ENCODE peak calls at places on chromosomes 7 and 10, in five cellular contexts. One of them, this sample, is unnamed.

GRCh38 chr10:36602374-36602773 is 523.0 kb upstream of the ANKRD30A start:
- DNase-seq in AG09309: peak; percentile 34
- DNase-seq in transverse colon: no peak
- DNase-seq in lung: no peak
- DNase-seq in uterus: no peak
- DNase-seq in this sample: no peak

GRCh38 chr10:84267503-84268126 is 22.8 kb downstream of the RGR start:
- DNase-seq in uterus: no peak
- DNase-seq in transverse colon: peak; percentile 74
- DNase-seq in lung: no peak
- DNase-seq in AG09309: peak; percentile 11
- DNase-seq in this sample: no peak

GRCh38 chr7:106070201-106070551 is 41.9 kb downstream of the SYPL1 start:
- DNase-seq in AG09309: no peak
- DNase-seq in lung: peak; percentile 75
- DNase-seq in uterus: peak; percentile 17
- DNase-seq in transverse colon: no peak
- DNase-seq in this sample: no peak

GRCh38 chr7:45646207-45646821 is 72.1 kb downstream of the ADCY1 start:
- DNase-seq in uterus: no peak
- DNase-seq in lung: peak; percentile 23
- DNase-seq in transverse colon: no peak
- DNase-seq in AG09309: no peak
- DNase-seq in this sample: peak; percentile 64

GRCh38 chr10:132447446-132448247 is 50.6 kb downstream of the PWWP2B start:
- DNase-seq in AG09309: peak; percentile 67
- DNase-seq in transverse colon: peak; percentile 67
- DNase-seq in lung: no peak
- DNase-seq in uterus: no peak
- DNase-seq in this sample: no peak

GRCh38 chr10:69749180-69750010 is 52.3 kb upstream of the COL13A1 start:
- DNase-seq in transverse colon: no peak
- DNase-seq in lung: no peak
- DNase-seq in AG09309: no peak
- DNase-seq in uterus: no peak
- DNase-seq in this sample: no peak

GRCh38 chr7:157671358-157672255 is 334.8 kb downstream of the DNAJB6 start:
- DNase-seq in AG09309: no peak
- DNase-seq in transverse colon: no peak
- DNase-seq in lung: no peak
- DNase-seq in uterus: no peak
- DNase-seq in this sample: peak; percentile 65

GRCh38 chr10:100327007-100327700 is 2.9 kb downstream of the PKD2L1 start:
- DNase-seq in transverse colon: peak; percentile 23
- DNase-seq in lung: no peak
- DNase-seq in uterus: no peak
- DNase-seq in AG09309: no peak
- DNase-seq in this sample: no peak

GRCh38 chr10:62116896-62117295 is 151.7 kb downstream of the RTKN2 start:
- DNase-seq in uterus: no peak
- DNase-seq in AG09309: no peak
- DNase-seq in transverse colon: no peak
- DNase-seq in lung: peak; percentile 9
- DNase-seq in this sample: no peak

GRCh38 chr10:70885485-70885884 is 2.9 kb downstream of the PCBD1 start:
- DNase-seq in transverse colon: no peak
- DNase-seq in lung: no peak
- DNase-seq in AG09309: no peak
- DNase-seq in uterus: peak; percentile 30
- DNase-seq in this sample: no peak

GRCh38 chr10:95517536-95518454 is 43.4 kb downstream of the SORBS1 start:
- DNase-seq in uterus: no peak
- DNase-seq in transverse colon: no peak
- DNase-seq in lung: no peak
- DNase-seq in AG09309: no peak
- DNase-seq in this sample: no peak

GRCh38 chr7:55485501-55486171 is 86.7 kb downstream of the VOPP1 start:
- DNase-seq in lung: no peak
- DNase-seq in uterus: no peak
- DNase-seq in AG09309: no peak
- DNase-seq in transverse colon: no peak
- DNase-seq in this sample: no peak

GRCh38 chr7:22156205-22156604 is 200.7 kb downstream of the RAPGEF5 start:
- DNase-seq in uterus: no peak
- DNase-seq in lung: no peak
- DNase-seq in transverse colon: no peak
- DNase-seq in AG09309: peak; percentile 23
- DNase-seq in this sample: no peak

GRCh38 chr7:23470290-23471089 is at the start of gene IGF2BP3:
- DNase-seq in AG09309: no peak
- DNase-seq in uterus: no peak
- DNase-seq in lung: no peak
- DNase-seq in transverse colon: peak; percentile 24
- DNase-seq in this sample: peak; percentile 89

GRCh38 chr7:1316086-1316485 is 83.4 kb downstream of the UNCX start:
- DNase-seq in lung: no peak
- DNase-seq in AG09309: no peak
- DNase-seq in uterus: no peak
- DNase-seq in transverse colon: no peak
- DNase-seq in this sample: no peak

GRCh38 chr10:93751074-93751572 is 6.6 kb upstream of the LGI1 start:
- DNase-seq in uterus: no peak
- DNase-seq in transverse colon: no peak
- DNase-seq in lung: no peak
- DNase-seq in AG09309: no peak
- DNase-seq in this sample: no peak

GRCh38 chr10:33661580-33662269 is 327.3 kb upstream of the NRP1 start:
- DNase-seq in uterus: peak; percentile 28
- DNase-seq in lung: peak; percentile 61
- DNase-seq in transverse colon: peak; percentile 29
- DNase-seq in AG09309: peak; percentile 80
- DNase-seq in this sample: no peak

GRCh38 chr10:88281592-88282268 is 301.4 kb downstream of the RNLS start:
- DNase-seq in transverse colon: no peak
- DNase-seq in lung: no peak
- DNase-seq in AG09309: peak; percentile 59
- DNase-seq in uterus: no peak
- DNase-seq in this sample: no peak

GRCh38 chr10:6083523-6084475 is 5.0 kb upstream of the RBM17 start:
- DNase-seq in transverse colon: no peak
- DNase-seq in AG09309: no peak
- DNase-seq in lung: no peak
- DNase-seq in uterus: no peak
- DNase-seq in this sample: no peak

GRCh38 chr10:112143420-112143819 is 40.1 kb downstream of the GPAM start:
- DNase-seq in transverse colon: no peak
- DNase-seq in uterus: no peak
- DNase-seq in lung: no peak
- DNase-seq in AG09309: no peak
- DNase-seq in this sample: no peak

GRCh38 chr10:94349327-94349726 is 13.4 kb downstream of the NOC3L start:
- DNase-seq in AG09309: no peak
- DNase-seq in lung: no peak
- DNase-seq in transverse colon: no peak
- DNase-seq in uterus: no peak
- DNase-seq in this sample: no peak

GRCh38 chr10:70135684-70136083 is 3.1 kb upstream of the AIFM2 start:
- DNase-seq in lung: no peak
- DNase-seq in transverse colon: no peak
- DNase-seq in uterus: no peak
- DNase-seq in AG09309: no peak
- DNase-seq in this sample: no peak

GRCh38 chr7:139035588-139036353 is at the start of gene ZC3HAV1L:
- DNase-seq in lung: peak; percentile 46
- DNase-seq in transverse colon: peak; percentile 46
- DNase-seq in uterus: peak; percentile 53
- DNase-seq in AG09309: no peak
- DNase-seq in this sample: no peak

GRCh38 chr7:12494354-12495024 is 76.0 kb upstream of the SCIN start:
- DNase-seq in AG09309: no peak
- DNase-seq in uterus: no peak
- DNase-seq in transverse colon: no peak
- DNase-seq in lung: no peak
- DNase-seq in this sample: no peak
- TF ChIP-seq CTCF in AG09309: no peak
- TF ChIP-seq CTCF in uterus: no peak
- TF ChIP-seq CTCF in transverse colon: no peak
- TF ChIP-seq CTCF in lung: no peak
- TF ChIP-seq CTCF in this sample: no peak

DNA sequence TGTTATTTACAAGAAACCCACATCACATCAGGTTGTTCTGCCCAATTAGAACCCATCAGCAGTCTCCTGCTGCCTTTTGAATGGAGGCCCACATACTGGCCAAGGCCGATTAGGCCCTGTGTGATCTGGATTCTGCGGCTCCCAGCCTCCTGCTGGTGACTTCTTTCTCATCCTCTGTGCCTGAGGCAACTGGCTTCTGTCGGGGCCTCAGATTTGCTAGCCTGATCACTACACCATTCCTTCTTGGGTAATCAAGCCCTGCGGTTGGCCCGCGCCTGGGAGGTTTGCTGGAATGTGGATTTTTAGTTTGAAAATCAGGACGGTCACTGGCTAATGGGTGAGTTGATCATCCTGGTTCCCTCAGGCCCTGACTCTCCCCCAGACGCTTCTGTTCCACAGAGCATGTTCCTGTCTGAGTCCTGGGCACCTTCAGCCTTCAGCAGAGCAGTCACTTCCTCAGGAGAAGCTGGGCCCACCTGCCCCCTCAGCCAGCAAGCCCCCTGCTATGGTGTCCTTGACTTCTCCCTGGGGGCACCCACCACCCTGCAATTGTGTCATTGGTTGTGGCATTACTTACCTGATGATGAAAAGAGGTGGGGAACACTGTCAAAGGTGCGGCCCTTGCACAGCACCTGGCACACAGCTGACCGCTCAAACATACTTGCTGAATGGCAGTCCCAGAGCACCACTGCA is 207.6 kb downstream of the PHTF2 start:
- DNase-seq in uterus: no peak
- DNase-seq in transverse colon: no peak
- DNase-seq in AG09309: no peak
- DNase-seq in lung: no peak
- DNase-seq in this sample: no peak
- TF ChIP-seq CTCF in uterus: no peak
- TF ChIP-seq CTCF in transverse colon: no peak
- TF ChIP-seq CTCF in AG09309: no peak
- TF ChIP-seq CTCF in lung: no peak
- TF ChIP-seq CTCF in this sample: no peak

GRCh38 chr10:127392351-127393235 is 156.5 kb upstream of the NPS start:
- DNase-seq in transverse colon: no peak
- DNase-seq in uterus: no peak
- DNase-seq in AG09309: no peak
- DNase-seq in lung: no peak
- DNase-seq in this sample: no peak
- TF ChIP-seq CTCF in transverse colon: no peak
- TF ChIP-seq CTCF in uterus: no peak
- TF ChIP-seq CTCF in AG09309: no peak
- TF ChIP-seq CTCF in lung: no peak
- TF ChIP-seq CTCF in this sample: no peak

DNA sequence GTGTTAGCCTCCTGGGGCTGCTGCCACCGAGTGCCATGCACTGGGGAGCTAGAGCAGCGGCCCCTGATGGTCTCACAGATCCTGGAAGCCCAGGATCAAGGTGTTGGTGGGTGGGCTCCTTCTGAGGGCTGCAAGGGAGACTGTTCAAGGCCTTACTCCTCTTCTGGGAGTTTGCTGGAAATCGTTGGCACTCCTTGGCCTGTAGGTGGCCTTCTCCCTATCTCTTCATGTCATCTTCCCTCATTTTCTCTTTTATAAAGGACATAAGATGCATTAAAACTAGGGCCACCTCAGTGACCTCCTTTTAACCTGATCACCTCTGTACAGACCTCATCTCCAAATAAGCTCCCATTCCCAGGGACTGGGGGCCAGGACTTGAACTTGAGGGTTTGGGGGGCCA is 27.0 kb upstream of the ZNF862 start:
- DNase-seq in AG09309: no peak
- DNase-seq in uterus: no peak
- DNase-seq in transverse colon: no peak
- DNase-seq in lung: no peak
- DNase-seq in this sample: no peak
- TF ChIP-seq CTCF in AG09309: peak; percentile 49
- TF ChIP-seq CTCF in uterus: no peak
- TF ChIP-seq CTCF in transverse colon: no peak
- TF ChIP-seq CTCF in lung: no peak
- TF ChIP-seq CTCF in this sample: peak; percentile 49

GRCh38 chr10:4767033-4767814 is 58.8 kb upstream of the AKR1E2 start:
- DNase-seq in lung: no peak
- DNase-seq in AG09309: no peak
- DNase-seq in transverse colon: no peak
- DNase-seq in uterus: peak; percentile 26
- DNase-seq in this sample: no peak

GRCh38 chr10:4771554-4772201 is 54.3 kb upstream of the AKR1E2 start:
- DNase-seq in uterus: no peak
- DNase-seq in AG09309: no peak
- DNase-seq in lung: no peak
- DNase-seq in transverse colon: no peak
- DNase-seq in this sample: no peak

GRCh38 chr10:4766449-4766848 is 59.6 kb upstream of the AKR1E2 start:
- DNase-seq in AG09309: no peak
- DNase-seq in lung: no peak
- DNase-seq in transverse colon: no peak
- DNase-seq in uterus: no peak
- DNase-seq in this sample: no peak

GRCh38 chr10:4772202-4772570 is 53.8 kb upstream of the AKR1E2 start:
- DNase-seq in lung: no peak
- DNase-seq in uterus: no peak
- DNase-seq in transverse colon: no peak
- DNase-seq in AG09309: no peak
- DNase-seq in this sample: no peak

DNA sequence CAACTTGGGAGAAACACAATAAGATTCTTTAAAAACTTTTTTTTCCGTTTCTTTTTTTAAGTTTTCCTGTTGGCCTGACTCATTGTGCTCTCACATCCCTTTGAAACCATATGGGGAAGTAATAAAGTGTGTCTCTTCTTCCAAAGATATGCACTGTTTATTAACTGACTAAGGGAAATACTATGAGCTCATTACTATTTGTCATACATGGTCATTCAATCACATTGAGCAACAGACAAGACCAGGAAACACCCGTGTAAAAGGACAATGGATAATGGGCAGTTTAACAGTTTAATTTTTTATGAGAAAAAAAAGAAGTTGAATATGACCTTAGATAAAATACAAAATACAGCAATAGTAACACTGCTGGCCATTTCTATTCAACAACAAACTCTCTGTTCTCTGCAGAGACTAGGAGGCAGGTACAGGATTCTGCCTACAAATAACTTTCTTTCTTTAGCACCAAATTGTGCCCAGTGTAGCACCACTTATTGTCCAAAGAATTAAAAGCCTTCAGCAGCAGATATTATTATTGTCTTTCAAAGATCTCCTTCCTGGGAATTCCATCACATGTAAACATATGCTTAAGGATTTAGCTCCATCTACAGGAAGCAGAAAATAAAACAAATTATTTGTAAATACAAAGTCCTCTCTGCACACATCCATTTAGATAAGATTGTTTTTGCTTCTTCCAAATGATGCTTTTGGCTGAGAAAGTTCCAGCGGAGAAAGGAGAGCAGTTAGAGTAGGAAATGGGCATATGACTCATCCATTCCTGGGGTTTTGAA is 55.0 kb upstream of the AKR1E2 start:
- DNase-seq in uterus: no peak
- DNase-seq in transverse colon: no peak
- DNase-seq in AG09309: peak; percentile 86
- DNase-seq in lung: no peak
- DNase-seq in this sample: no peak
- TF ChIP-seq CTCF in uterus: peak; percentile 41
- TF ChIP-seq CTCF in transverse colon: peak; percentile 33
- TF ChIP-seq CTCF in AG09309: peak; percentile 15
- TF ChIP-seq CTCF in lung: no peak
- TF ChIP-seq CTCF in this sample: peak; percentile 71

This sample was measured in type B pancreatic cell.